ENCODE peak calls at places on chromosome 5, in six cellular contexts. G is PC-3, R is adrenal gland, H is A549, W is heart right ventricle, C is right atrium auricular region. E is an unnamed sample.

GRCh38 chr5:31193591-31194457 is at the start of gene CDH6:
- DNase-seq in G (peak; percentile 33), R (peak; percentile 16), W (peak; percentile 28), H (peak; percentile 30), C (no peak), E (no peak)

GRCh38 chr5:127568166-127568565 is 50.7 kb downstream of the PRRC1 start:
- DNase-seq in H (no peak), C (no peak), G (no peak), R (no peak), W (no peak), E (no peak)

GRCh38 chr5:67515020-67515689 is 318.6 kb upstream of the CD180 start:
- DNase-seq in C (no peak), H (no peak), G (no peak), W (no peak), R (no peak), E (no peak)

GRCh38 chr5:96324708-96325107 is 108.3 kb downstream of the PCSK1 start:
- DNase-seq in C (no peak), G (peak; percentile 97), H (peak; percentile 10), W (no peak), R (no peak), E (no peak)

GRCh38 chr5:31657315-31657714 is 18.4 kb downstream of the PDZD2 start:
- DNase-seq in R (no peak), G (no peak), W (no peak), C (no peak), H (no peak), E (no peak)

GRCh38 chr5:104540448-104540847 is 977.9 kb upstream of the NUDT12 start:
- DNase-seq in C (no peak), W (no peak), R (peak; percentile 26), G (peak; percentile 91), H (no peak), E (no peak)

GRCh38 chr5:123487298-123487697 is 24.7 kb upstream of the CSNK1G3 start:
- DNase-seq in C (no peak), G (no peak), W (no peak), R (no peak), H (no peak), E (no peak)

GRCh38 chr5:68303038-68303738 is 87.6 kb downstream of the PIK3R1 start:
- DNase-seq in G (no peak), H (no peak), R (no peak), W (no peak), C (no peak), E (no peak)

GRCh38 chr5:179806250-179807045 is at the start of gene MGAT4B:
- DNase-seq in W (peak; percentile 82), R (peak; percentile 75), C (no peak), H (no peak), G (peak; percentile 74), E (peak; percentile 69)

GRCh38 chr5:53419247-53419646 is 61.2 kb upstream of the FST start:
- DNase-seq in H (no peak), C (no peak), R (no peak), W (no peak), G (peak; percentile 82), E (no peak)

GRCh38 chr5:166551384-166551783 is 1740.1 kb upstream of the WWC1 start:
- DNase-seq in G (no peak), R (no peak), C (no peak), W (no peak), H (no peak), E (no peak)

GRCh38 chr5:178387061-178387855 is 154.7 kb upstream of the PHYKPL start:
- DNase-seq in W (no peak), C (no peak), G (no peak), R (no peak), H (no peak), E (no peak)

GRCh38 chr5:65203746-65204145 is 278.0 kb downstream of the ADAMTS6 start:
- DNase-seq in W (no peak), C (no peak), G (peak; percentile 78), R (no peak), H (no peak), E (no peak)

GRCh38 chr5:80318212-80318611 is 1.6 kb upstream of the SPZ1 start:
- DNase-seq in R (peak; percentile 29), G (no peak), C (no peak), W (no peak), H (no peak), E (no peak)

GRCh38 chr5:125552486-125552885 is 806.0 kb upstream of the ZNF608 start:
- DNase-seq in G (no peak), H (no peak), C (no peak), R (no peak), W (no peak), E (no peak)

DNA sequence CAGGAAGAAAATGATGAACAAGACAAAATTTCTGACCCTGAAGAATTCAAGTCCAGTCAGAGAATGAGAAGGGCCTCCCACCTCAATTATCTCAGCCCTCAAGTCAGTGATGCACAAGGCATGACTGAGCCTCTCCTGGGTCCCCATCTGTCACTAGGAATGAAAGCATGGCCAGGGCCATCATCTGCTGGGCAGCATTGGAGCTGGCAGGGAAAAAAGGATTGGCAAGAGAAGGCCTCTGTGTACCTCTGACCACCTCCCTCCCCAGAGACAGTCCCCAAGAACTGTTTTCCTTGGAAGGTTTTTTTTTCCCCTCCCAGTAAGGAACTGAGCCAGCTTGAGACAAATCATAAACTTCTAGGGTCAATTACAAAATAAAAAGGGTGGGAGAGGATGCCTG is 76.7 kb downstream of the KLHL3 start:
- DNase-seq in G (no peak), W (no peak), C (no peak), H (no peak), R (no peak), E (no peak)
- H3K4me3 ChIP-seq in G (no peak overlapping the region), W (no peak overlapping the region), C (no peak overlapping the region), H (no peak overlapping the region), R (no peak overlapping the region), E (no peak overlapping the region)

DNA sequence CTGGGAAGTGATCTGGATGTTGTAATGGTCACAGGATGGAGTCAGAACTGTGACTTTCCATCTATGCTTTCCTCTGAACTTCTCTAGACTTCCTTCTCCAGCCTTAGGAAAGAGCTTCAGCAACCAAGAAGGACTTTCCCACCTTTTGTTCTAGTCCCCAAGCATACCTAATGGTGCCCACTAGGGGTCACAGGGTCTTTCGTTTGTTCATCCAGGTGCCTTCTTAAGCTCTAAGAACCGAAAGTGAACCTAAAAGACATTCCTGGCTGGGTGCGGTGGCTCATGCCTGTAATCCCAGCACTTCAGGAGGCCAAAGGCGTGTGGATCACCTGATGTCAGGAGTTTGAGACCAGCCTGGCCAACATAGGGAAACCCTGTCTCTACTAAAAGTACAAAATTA is 1.8 kb upstream of the WNT8A start:
- DNase-seq in H (no peak), C (no peak), R (no peak), W (no peak), G (no peak), E (no peak)
- H3K4me1 ChIP-seq in H (no peaks in the 10 kb centered on the region), C (no peaks in the 10 kb centered on the region), R (no peaks in the 10 kb centered on the region), W (no peaks in the 10 kb centered on the region), G (no peaks in the 10 kb centered on the region), E (no peaks in the 10 kb centered on the region)

DNA sequence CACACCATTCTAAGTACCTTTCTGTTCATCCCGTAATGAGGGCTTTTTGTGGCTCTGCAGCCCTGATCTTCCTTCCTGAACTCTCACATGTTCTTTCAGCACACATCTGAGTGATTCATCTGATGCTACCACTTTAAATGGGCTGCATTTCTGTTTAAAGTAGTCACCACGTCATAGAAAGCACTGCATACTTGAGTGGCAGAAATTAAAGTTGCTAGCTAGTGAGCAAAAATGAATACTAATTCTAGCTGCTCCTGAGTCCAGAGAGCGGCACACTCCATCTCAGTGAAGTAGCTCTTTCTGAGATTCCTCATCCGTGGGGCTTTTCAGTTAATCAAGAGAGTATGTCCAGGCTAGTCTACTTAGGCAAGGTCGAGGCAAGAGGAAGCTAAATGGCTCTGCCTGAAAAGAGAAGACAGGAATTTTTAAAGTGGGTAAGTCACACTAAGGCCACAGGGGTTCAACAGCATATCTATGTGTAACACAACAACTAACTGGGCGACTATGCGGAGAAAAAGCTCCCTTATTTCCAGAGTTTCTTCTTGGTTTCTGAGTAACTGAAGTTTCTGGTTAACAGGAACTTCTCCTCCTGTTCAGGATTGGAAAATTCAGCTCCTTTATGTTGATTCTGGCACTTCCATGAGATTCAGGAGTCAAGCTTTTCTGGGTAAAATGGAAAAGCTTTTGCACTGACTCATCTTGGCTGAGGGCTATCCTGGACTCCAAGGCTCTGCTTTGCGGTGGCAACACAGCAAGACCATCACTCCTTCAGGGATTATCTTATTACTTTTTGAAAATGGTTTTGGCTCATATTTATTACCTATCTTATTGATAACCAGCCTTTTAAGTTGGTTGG is 109.5 kb downstream of the TAF11L14 start:
- DNase-seq in W (no peak), H (no peak), G (peak; percentile 60), R (no peak), C (no peak), E (no peak)
- H3K4me3 ChIP-seq in W (no peak overlapping the region), H (no peak overlapping the region), G (no peak overlapping the region), R (no peak overlapping the region), C (no peak overlapping the region), E (no peak overlapping the region)

DNA sequence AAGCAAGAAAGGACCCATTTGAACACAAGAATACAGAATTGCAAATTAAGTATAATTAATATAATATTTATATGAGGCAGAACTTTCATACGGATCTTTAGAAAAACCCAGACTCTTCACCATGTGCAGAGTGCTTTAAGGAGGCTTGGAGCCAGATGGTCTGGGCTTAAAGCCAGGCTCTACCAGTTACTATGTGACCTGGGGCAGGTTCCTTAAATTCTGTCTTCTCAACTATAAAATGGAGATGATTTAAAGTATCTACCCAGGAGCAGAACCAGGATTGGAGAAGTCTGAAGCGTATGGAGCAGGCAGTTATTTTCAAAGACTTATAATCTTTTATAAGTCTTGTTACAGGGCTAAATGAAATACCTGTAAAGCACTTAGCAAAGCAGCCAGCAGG is 202.1 kb downstream of the TSSK1B start:
- DNase-seq in R (no peak), W (no peak), C (no peak), H (no peak), G (peak; percentile 21), E (no peak)
- H3K4me1 ChIP-seq in R (peaks cover 15% of the 10 kb centered on the region), W (peaks cover 46% of the 10 kb centered on the region), C (no peaks in the 10 kb centered on the region), H (no peaks in the 10 kb centered on the region), G (peaks cover 29% of the 10 kb centered on the region), E (peaks cover 17% of the 10 kb centered on the region)

GRCh38 chr5:148853868-148854267 is 27.5 kb downstream of the ADRB2 start:
- DNase-seq in R (no peak), G (no peak), H (no peak), W (no peak), C (no peak), E (no peak)
- H3K4me3 ChIP-seq in R (no peak overlapping the region), G (no peak overlapping the region), H (no peak overlapping the region), W (no peak overlapping the region), C (no peak overlapping the region), E (no peak overlapping the region)

GRCh38 chr5:173326501-173326960 is 1.7 kb downstream of the STC2 start:
- DNase-seq in R (no peak), C (no peak), W (no peak), G (peak; percentile 78), H (no peak), E (no peak)

GRCh38 chr5:173328896-173329369 is 719 bp upstream of the STC2 start:
- DNase-seq in H (peak; percentile 47), W (no peak), C (no peak), G (peak; percentile 93), R (no peak), E (peak; percentile 27)

GRCh38 chr5:173327084-173327947 is 898 bp downstream of the STC2 start:
- DNase-seq in C (no peak), H (peak; percentile 45), R (no peak), W (no peak), G (no peak), E (peak; percentile 37)

GRCh38 chr5:173329370-173330150 is 1.3 kb upstream of the STC2 start:
- DNase-seq in G (peak; percentile 82), W (no peak), R (no peak), C (no peak), H (no peak), E (no peak)

GRCh38 chr5:173327948-173328895 is at the start of gene STC2:
- DNase-seq in W (peak; percentile 81), H (peak; percentile 97), R (peak; percentile 47), G (peak; percentile 98), C (peak; percentile 83), E (peak; percentile 95)
- H3K4me1 ChIP-seq in W (peaks cover 50% of the 10 kb centered on the region), H (peaks cover 20% of the 10 kb centered on the region), R (peaks cover 35% of the 10 kb centered on the region), G (peaks cover 40% of the 10 kb centered on the region), C (no peaks in the 10 kb centered on the region), E (peaks cover 8% of the 10 kb centered on the region)